ENCODE peak calls at places on chromosomes 2 and 18, in eight cellular contexts. V is kidney; N is endothelial cell; W is IMR-90; T is CD4-positive, alpha-beta T cell; I is BE2C; E is psoas muscle; L is mesothelial cell of epicardium. A is an unnamed sample.

GRCh38 chr2:9631484-9631819 is 655 bp upstream of the YWHAQ start:
- DNase-seq in I (no peak), T (no peak), V (no peak), L (no peak), W (no peak), E (no peak), N (no peak), A (no peak)

GRCh38 chr2:109168080-109168479 is 39.1 kb downstream of the SH3RF3 start:
- DNase-seq in N (no peak), V (no peak), E (no peak), I (no peak), T (no peak), W (peak; percentile 52), L (no peak), A (no peak)

GRCh38 chr18:45339819-45340550 is 275.3 kb upstream of the SLC14A2 start:
- DNase-seq in N (no peak), T (no peak), L (no peak), V (no peak), I (no peak), E (no peak), W (no peak), A (no peak)

GRCh38 chr18:361941-362913 is 94.4 kb upstream of the THOC1 start:
- DNase-seq in V (no peak), N (peak; percentile 33), W (peak; percentile 81), L (peak; percentile 51), T (no peak), E (peak; percentile 68), I (peak; percentile 8), A (peak; percentile 89)

GRCh38 chr2:224883172-224883516 is 159.1 kb downstream of the DOCK10 start:
- DNase-seq in W (no peak), N (no peak), I (no peak), E (no peak), L (no peak), V (no peak), T (no peak), A (no peak)

GRCh38 chr2:173193925-173194324 is 118.3 kb downstream of the MAP3K20 start:
- DNase-seq in N (no peak), V (no peak), I (no peak), L (no peak), W (peak; percentile 53), E (no peak), T (no peak), A (no peak)

GRCh38 chr2:101759162-101759561 is 61.7 kb downstream of the MAP4K4 start:
- DNase-seq in T (no peak), V (no peak), N (peak; percentile 17), I (no peak), E (no peak), W (peak; percentile 97), L (no peak), A (no peak)

GRCh38 chr2:54904836-54905235 is 145.4 kb downstream of the RTN4 start:
- DNase-seq in N (no peak), L (no peak), E (no peak), I (no peak), V (no peak), T (no peak), W (no peak), A (no peak)

GRCh38 chr18:63924551-63924950 is 16.8 kb downstream of the SERPINB10 start:
- DNase-seq in V (no peak), W (peak; percentile 20), I (no peak), L (no peak), N (no peak), E (no peak), T (no peak), A (no peak)

GRCh38 chr18:58639751-58640427 is 11.0 kb upstream of the ALPK2 start:
- DNase-seq in W (peak; percentile 69), E (no peak), T (no peak), I (no peak), V (no peak), L (no peak), N (no peak), A (no peak)

GRCh38 chr2:219228026-219228744 is 1.3 kb downstream of the ATG9A start:
- DNase-seq in E (no peak), N (no peak), T (no peak), I (no peak), L (no peak), V (no peak), W (no peak), A (no peak)

GRCh38 chr18:35172009-35172408 is 68.8 kb upstream of the ZNF397 start:
- DNase-seq in L (no peak), I (no peak), E (no peak), T (no peak), W (no peak), N (no peak), V (no peak), A (no peak)

GRCh38 chr2:224611938-224612337 is 26.8 kb upstream of the CUL3 start:
- DNase-seq in E (no peak), N (no peak), W (no peak), T (no peak), L (no peak), I (peak; percentile 19), V (no peak), A (no peak)

GRCh38 chr2:52077159-52077558 is 1045.2 kb upstream of the NRXN1 start:
- DNase-seq in T (no peak), V (no peak), E (no peak), W (no peak), L (no peak), I (no peak), N (no peak), A (no peak)

GRCh38 chr2:44948565-44949328 is 7.2 kb downstream of the SIX3 start:
- DNase-seq in T (no peak), L (no peak), E (no peak), V (peak; percentile 45), I (peak; percentile 7), W (no peak), N (no peak), A (no peak)

GRCh38 chr2:118853129-118853640 is 5.7 kb upstream of the EN1 start:
- DNase-seq in I (no peak), V (no peak), T (no peak), L (no peak), W (no peak), N (no peak), E (no peak), A (no peak)

GRCh38 chr2:62199392-62200125 is 3.6 kb downstream of the B3GNT2 start:
- DNase-seq in L (no peak), W (peak; percentile 65), E (no peak), V (no peak), I (no peak), T (no peak), N (no peak), A (no peak)

GRCh38 chr2:6535572-6535971 is 330.1 kb downstream of the CMPK2 start:
- DNase-seq in I (no peak), T (no peak), L (no peak), V (no peak), E (no peak), N (no peak), W (no peak), A (no peak)

GRCh38 chr18:33821503-33821902 is 243.5 kb downstream of the ASXL3 start:
- DNase-seq in T (no peak), W (peak; percentile 66), I (no peak), V (no peak), L (no peak), E (no peak), N (no peak), A (no peak)

GRCh38 chr2:141109633-141110032 is 1021.2 kb downstream of the LRP1B start:
- DNase-seq in N (no peak), I (no peak), E (no peak), L (no peak), V (no peak), W (no peak), T (no peak), A (no peak)

GRCh38 chr18:63183263-63183662 is 136.3 kb downstream of the BCL2 start:
- DNase-seq in W (no peak), N (no peak), T (no peak), I (no peak), E (no peak), V (no peak), L (no peak), A (no peak)

GRCh38 chr2:74908763-74909444 is 49.5 kb upstream of the POLE4 start:
- DNase-seq in N (no peak), V (no peak), T (no peak), L (no peak), E (no peak), W (no peak), I (no peak), A (peak; percentile 64)

GRCh38 chr18:46071894-46072867 is at the start of gene PSTPIP2:
- DNase-seq in I (peak; percentile 36), W (peak; percentile 54), N (peak; percentile 62), V (peak; percentile 90), E (peak; percentile 73), L (peak; percentile 76), T (peak; percentile 65), A (peak; percentile 85)

DNA sequence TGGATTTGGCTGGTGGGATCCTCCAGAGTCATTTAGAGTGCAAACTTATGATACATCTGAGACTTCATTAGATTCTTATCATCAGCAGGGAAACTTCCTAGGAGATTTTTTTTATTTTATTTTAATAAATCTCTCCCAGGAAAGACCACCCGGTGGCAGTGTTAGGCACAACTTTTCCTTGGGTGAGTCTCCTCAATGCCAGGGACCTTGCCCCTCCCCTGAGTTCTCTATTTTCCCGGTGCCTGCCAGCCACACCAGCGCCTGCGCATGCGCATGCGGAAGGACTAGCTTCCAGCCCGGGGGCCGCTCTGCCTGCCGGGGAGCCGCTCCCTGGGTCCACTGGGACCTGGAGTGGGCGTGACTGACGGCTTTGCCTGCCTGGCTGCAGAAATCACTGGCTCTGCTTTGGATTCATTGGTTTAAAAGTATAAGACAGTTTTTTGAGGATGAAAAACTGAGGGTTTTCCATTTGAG is 86.6 kb downstream of the TMEM182 start:
- DNase-seq in W (peak; percentile 3), L (peak; percentile 81), N (peak; percentile 83), E (peak; percentile 79), V (peak; percentile 92), I (peak; percentile 88), T (no peak), A (no peak)
- TF ChIP-seq CTCF in W (no peak), L (no peak), N (peak; percentile 47), E (no peak), V (peak; percentile 12), I (no peak), T (no peak), A (peak; percentile 18)

GRCh38 chr18:75896865-75897264 is 469.4 kb upstream of the SMIM21 start:
- DNase-seq in E (no peak), W (no peak), I (no peak), L (no peak), T (no peak), N (peak; percentile 38), V (no peak), A (no peak)
- TF ChIP-seq CTCF in E (no peak), W (no peak), I (peak; percentile 16), L (no peak), T (no peak), N (no peak), V (peak; percentile 29), A (no peak)

DNA sequence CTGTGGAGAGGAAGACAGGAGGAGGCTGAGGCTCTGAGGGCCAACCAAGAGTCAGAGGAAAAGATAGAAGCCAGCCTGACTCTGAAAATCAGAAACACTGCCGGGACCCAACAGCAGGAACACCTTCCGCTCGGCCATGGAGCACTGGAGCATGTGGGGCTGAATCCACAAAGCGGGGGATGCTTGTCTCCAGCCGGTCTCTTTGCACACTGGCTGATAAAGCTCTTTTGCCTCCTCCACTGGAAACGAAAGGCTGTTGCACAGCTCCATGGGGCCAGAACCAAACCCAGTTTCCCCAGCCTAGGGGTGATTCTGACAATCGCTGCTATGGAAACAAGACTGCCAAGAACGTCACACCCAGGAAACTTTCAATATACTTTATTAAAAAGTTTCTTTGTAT is 90.3 kb downstream of the COL6A3 start:
- DNase-seq in W (no peak), N (no peak), L (no peak), E (no peak), T (no peak), I (no peak), V (no peak), A (no peak)
- TF ChIP-seq CTCF in W (no peak), N (no peak), L (no peak), E (no peak), T (no peak), I (no peak), V (no peak), A (peak; percentile 23)

GRCh38 chr2:127664895-127665225 is 10.5 kb downstream of the LIMS2 start:
- DNase-seq in L (no peak), N (no peak), W (no peak), V (no peak), I (no peak), T (no peak), E (no peak), A (no peak)
- TF ChIP-seq CTCF in L (no peak), N (no peak), W (no peak), V (no peak), I (no peak), T (no peak), E (no peak), A (no peak)